ENCODE peak calls at places on chromosomes 11 and 22, in seven cellular contexts. One of them, this sample, is unnamed.

GRCh38 chr11:67592880-67593624 is 9.4 kb downstream of the GSTP1 start:
- DNase-seq in AG20443: no peak
- DNase-seq in NCI-H2029: no peak
- DNase-seq in activated naive CD4-positive, alpha-beta T cell: no peak
- DNase-seq in stimulated activated CD4-positive, alpha-beta T cell treated with anti-CD3 and anti-CD28 coated beads, Interleukin-12 subunit alpha, Interleukin-12 subunit beta, amount 100 ng/mL, for 24 hours: no peak
- DNase-seq in GOT3: no peak
- DNase-seq in AML-193: no peak
- DNase-seq in this sample: no peak

GRCh38 chr11:10438451-10438850 is 16.6 kb upstream of the AMPD3 start:
- DNase-seq in AG20443: no peak
- DNase-seq in NCI-H2029: no peak
- DNase-seq in activated naive CD4-positive, alpha-beta T cell: no peak
- DNase-seq in stimulated activated CD4-positive, alpha-beta T cell treated with anti-CD3 and anti-CD28 coated beads, Interleukin-12 subunit alpha, Interleukin-12 subunit beta, amount 100 ng/mL, for 24 hours: no peak
- DNase-seq in GOT3: no peak
- DNase-seq in AML-193: no peak
- DNase-seq in this sample: no peak

GRCh38 chr22:35839811-35840739 is 122.4 kb downstream of the APOL5 start:
- DNase-seq in AG20443: peak
- DNase-seq in NCI-H2029: peak
- DNase-seq in activated naive CD4-positive, alpha-beta T cell: no peak
- DNase-seq in stimulated activated CD4-positive, alpha-beta T cell treated with anti-CD3 and anti-CD28 coated beads, Interleukin-12 subunit alpha, Interleukin-12 subunit beta, amount 100 ng/mL, for 24 hours: no peak
- DNase-seq in GOT3: peak
- DNase-seq in AML-193: no peak
- DNase-seq in this sample: no peak

GRCh38 chr11:64762916-64763803 is 3.4 kb upstream of the PYGM start:
- DNase-seq in AG20443: no peak
- DNase-seq in NCI-H2029: no peak
- DNase-seq in activated naive CD4-positive, alpha-beta T cell: no peak
- DNase-seq in stimulated activated CD4-positive, alpha-beta T cell treated with anti-CD3 and anti-CD28 coated beads, Interleukin-12 subunit alpha, Interleukin-12 subunit beta, amount 100 ng/mL, for 24 hours: no peak
- DNase-seq in GOT3: no peak
- DNase-seq in AML-193: no peak
- DNase-seq in this sample: no peak

GRCh38 chr11:11534981-11535380 is 86.8 kb downstream of the GALNT18 start:
- DNase-seq in AG20443: no peak
- DNase-seq in NCI-H2029: peak
- DNase-seq in activated naive CD4-positive, alpha-beta T cell: no peak
- DNase-seq in stimulated activated CD4-positive, alpha-beta T cell treated with anti-CD3 and anti-CD28 coated beads, Interleukin-12 subunit alpha, Interleukin-12 subunit beta, amount 100 ng/mL, for 24 hours: no peak
- DNase-seq in GOT3: no peak
- DNase-seq in AML-193: no peak
- DNase-seq in this sample: no peak

GRCh38 chr22:27438271-27438980 is 363.1 kb downstream of the MN1 start:
- DNase-seq in AG20443: peak
- DNase-seq in NCI-H2029: no peak
- DNase-seq in activated naive CD4-positive, alpha-beta T cell: no peak
- DNase-seq in stimulated activated CD4-positive, alpha-beta T cell treated with anti-CD3 and anti-CD28 coated beads, Interleukin-12 subunit alpha, Interleukin-12 subunit beta, amount 100 ng/mL, for 24 hours: no peak
- DNase-seq in GOT3: no peak
- DNase-seq in AML-193: no peak
- DNase-seq in this sample: no peak

GRCh38 chr11:108584973-108585372 is 8.6 kb downstream of the EXPH5 start:
- DNase-seq in AG20443: no peak
- DNase-seq in NCI-H2029: no peak
- DNase-seq in activated naive CD4-positive, alpha-beta T cell: no peak
- DNase-seq in stimulated activated CD4-positive, alpha-beta T cell treated with anti-CD3 and anti-CD28 coated beads, Interleukin-12 subunit alpha, Interleukin-12 subunit beta, amount 100 ng/mL, for 24 hours: no peak
- DNase-seq in GOT3: no peak
- DNase-seq in AML-193: no peak
- DNase-seq in this sample: no peak

GRCh38 chr11:29224739-29225384 is 792.0 kb downstream of the KCNA4 start:
- DNase-seq in AG20443: no peak
- DNase-seq in NCI-H2029: no peak
- DNase-seq in activated naive CD4-positive, alpha-beta T cell: no peak
- DNase-seq in stimulated activated CD4-positive, alpha-beta T cell treated with anti-CD3 and anti-CD28 coated beads, Interleukin-12 subunit alpha, Interleukin-12 subunit beta, amount 100 ng/mL, for 24 hours: no peak
- DNase-seq in GOT3: no peak
- DNase-seq in AML-193: no peak
- DNase-seq in this sample: no peak

GRCh38 chr11:78417888-78418583 is 416 bp upstream of the GAB2 start:
- DNase-seq in AG20443: peak
- DNase-seq in NCI-H2029: peak
- DNase-seq in activated naive CD4-positive, alpha-beta T cell: no peak
- DNase-seq in stimulated activated CD4-positive, alpha-beta T cell treated with anti-CD3 and anti-CD28 coated beads, Interleukin-12 subunit alpha, Interleukin-12 subunit beta, amount 100 ng/mL, for 24 hours: peak
- DNase-seq in GOT3: peak
- DNase-seq in AML-193: peak
- DNase-seq in this sample: peak

This sample was measured in GF-D8.